ENCODE peak calls at places on chromosomes 1 and 21, in five cellular contexts. F, S, J, E and Q are unnamed samples. For H3K9me3 and H3K27me3, the result is how much of the 10 kb centered on the place peaks cover.

GRCh38 chr1:15090373-15090772 is 63.2 kb upstream of the TMEM51 start:
- DNase-seq in F (peak), E (peak), S (no peak), J (peak), Q (peak)

GRCh38 chr1:219666242-219666641 is 53.3 kb upstream of the ZC3H11B start:
- DNase-seq in S (peak), F (peak), E (no peak), J (no peak), Q (no peak)

GRCh38 chr1:23423415-23424170 is 955 bp downstream of the TCEA3 start:
- DNase-seq in F (peak), J (peak), S (no peak), E (peak), Q (peak)

GRCh38 chr1:155904261-155904660 is 6.9 kb downstream of the RIT1 start:
- DNase-seq in E (no peak), J (no peak), S (no peak), F (no peak), Q (no peak)

GRCh38 chr1:15352122-15352957 is 57.3 kb upstream of the EFHD2 start:
- DNase-seq in S (peak), J (no peak), E (peak), F (peak), Q (no peak)

GRCh38 chr1:9651565-9652378 is at the start of gene PIK3CD:
- DNase-seq in S (peak), J (peak), F (peak), E (no peak), Q (no peak)

GRCh38 chr1:204709021-204709420 is 23.5 kb upstream of the LRRN2 start:
- DNase-seq in E (no peak), F (no peak), S (no peak), J (no peak), Q (no peak)

GRCh38 chr21:36691539-36692124 is 7.3 kb upstream of the SIM2 start:
- DNase-seq in F (no peak), J (no peak), S (no peak), E (no peak), Q (no peak)

GRCh38 chr1:12435639-12436344 is 182.2 kb downstream of the DHRS3 start:
- DNase-seq in F (no peak), S (peak), E (no peak), J (no peak), Q (no peak)

GRCh38 chr1:89767618-89768017 is 53.2 kb upstream of the LRRC8D start:
- DNase-seq in J (no peak), S (no peak), E (no peak), F (no peak), Q (no peak)

GRCh38 chr1:27999055-27999454 is 39.3 kb downstream of the XKR8 start:
- DNase-seq in E (no peak), S (no peak), F (no peak), J (no peak), Q (no peak)

GRCh38 chr1:178189814-178190213 is 95.9 kb downstream of the RASAL2 start:
- DNase-seq in E (no peak), J (peak), F (no peak), S (peak), Q (no peak)

GRCh38 chr1:199042193-199042592 is 403.4 kb downstream of the PTPRC start:
- DNase-seq in S (no peak), J (no peak), E (no peak), F (no peak), Q (no peak)

GRCh38 chr1:14017531-14017961 is 317.6 kb downstream of the PRDM2 start:
- DNase-seq in E (peak), S (no peak), F (no peak), J (no peak), Q (no peak)

GRCh38 chr1:234977891-234978396 is 150.7 kb downstream of the TOMM20 start:
- DNase-seq in J (no peak), E (peak), F (peak), S (no peak), Q (no peak)

GRCh38 chr1:234980224-234980656 is 148.4 kb downstream of the TOMM20 start:
- DNase-seq in S (peak), F (no peak), J (no peak), E (no peak), Q (no peak)

GRCh38 chr1:234979316-234980223 is 149.1 kb downstream of the TOMM20 start:
- DNase-seq in E (no peak), J (no peak), S (no peak), F (no peak), Q (no peak)

GRCh38 chr1:234976880-234977680 is 151.6 kb downstream of the TOMM20 start:
- DNase-seq in F (no peak), J (no peak), E (no peak), S (no peak), Q (no peak)

DNA sequence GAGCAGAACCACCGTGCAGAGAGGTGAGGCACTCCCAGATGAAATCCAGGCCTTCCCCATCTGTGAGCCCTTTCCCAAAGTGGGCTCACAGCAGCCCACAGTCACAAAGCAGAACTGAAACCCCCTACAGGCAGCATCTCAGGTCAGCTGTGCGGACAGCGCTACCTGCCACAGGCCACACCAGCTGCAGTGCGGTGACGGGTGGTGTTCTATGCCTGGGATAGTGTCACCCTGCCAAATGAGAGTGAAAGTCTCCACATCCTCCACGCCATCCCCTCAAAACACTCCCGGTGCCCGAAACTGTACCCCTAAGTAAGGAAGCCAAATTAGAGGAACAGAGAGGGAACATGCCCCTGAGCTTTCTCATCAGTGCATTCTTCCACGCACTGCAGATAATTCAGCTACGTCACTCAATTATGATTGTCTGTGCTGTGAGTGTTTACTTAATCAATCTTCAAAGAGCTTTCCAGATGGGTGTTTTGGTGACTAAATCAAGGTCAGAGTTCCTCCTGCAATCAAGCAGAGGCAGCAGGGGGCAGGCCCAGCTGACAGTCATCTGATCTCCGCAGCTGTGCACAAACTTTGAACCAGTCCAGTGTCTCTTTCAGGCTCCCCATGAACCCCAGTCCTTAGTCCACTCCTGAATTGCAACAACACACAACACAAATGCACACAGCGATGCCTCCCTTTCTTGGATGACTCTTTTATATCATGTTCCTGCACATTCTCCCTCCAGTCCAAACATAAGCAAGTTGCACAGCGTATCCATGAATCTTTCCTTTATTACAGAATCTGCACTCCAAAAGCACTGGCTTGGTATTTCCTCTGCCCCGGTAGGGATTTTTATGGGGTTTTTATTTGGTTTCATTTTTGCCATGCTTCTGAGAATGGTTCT is 150.0 kb downstream of the TOMM20 start:
- DNase-seq in J (peak), E (peak), F (peak), S (peak), Q (no peak)
- H3K27ac ChIP-seq in J (peak), E (peak), F (peak), S (peak), Q (peak)

DNA sequence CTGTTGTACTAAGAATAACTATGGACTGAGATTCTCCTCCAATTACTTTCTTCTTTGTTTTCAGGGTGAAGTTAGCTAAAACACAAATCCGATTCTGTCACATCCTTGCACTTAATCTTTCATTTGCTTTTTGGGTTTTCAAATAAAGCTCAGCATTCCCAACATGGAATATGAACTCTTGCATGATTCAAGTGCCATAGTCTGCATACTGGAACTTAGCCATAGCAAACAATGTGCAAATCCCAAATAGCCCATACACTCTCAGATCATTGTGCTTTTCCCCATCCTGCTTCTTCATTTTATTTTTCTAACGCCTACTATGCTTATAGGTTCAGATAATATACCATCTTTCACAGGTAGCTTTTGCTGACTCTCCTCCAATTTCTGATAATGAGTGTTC is 455.8 kb upstream of the PRMT6 start:
- DNase-seq in J (no peak), S (no peak), F (no peak), E (no peak), Q (no peak)
- H3K9me3 ChIP-seq in J (under half), S (under half), F (under half), E (under half), Q (under half)

DNA sequence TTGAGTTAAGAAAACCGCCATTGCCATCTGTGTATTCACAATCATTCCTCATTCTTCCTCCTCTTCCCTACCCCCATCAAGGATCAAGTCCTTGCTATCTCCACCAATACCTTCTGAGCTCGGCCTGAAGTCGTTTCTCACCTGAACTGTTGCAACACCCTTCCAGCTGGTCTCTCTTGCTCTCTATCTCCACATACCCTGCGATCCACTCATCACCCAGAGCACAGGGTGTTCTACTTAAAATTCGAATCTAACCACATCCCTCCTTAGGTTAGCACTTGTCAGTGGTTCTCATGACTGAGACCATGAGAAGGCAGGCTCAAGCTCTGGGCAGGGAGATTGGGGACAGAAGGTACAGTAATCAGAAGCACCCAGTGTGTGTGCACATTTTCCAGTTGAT is 4.6 kb downstream of the IVL start:
- DNase-seq in J (no peak), S (no peak), F (no peak), E (no peak), Q (no peak)
- H3K27me3 ChIP-seq in J (under half), S (under half), F (under half), E (under half), Q (under half)

DNA sequence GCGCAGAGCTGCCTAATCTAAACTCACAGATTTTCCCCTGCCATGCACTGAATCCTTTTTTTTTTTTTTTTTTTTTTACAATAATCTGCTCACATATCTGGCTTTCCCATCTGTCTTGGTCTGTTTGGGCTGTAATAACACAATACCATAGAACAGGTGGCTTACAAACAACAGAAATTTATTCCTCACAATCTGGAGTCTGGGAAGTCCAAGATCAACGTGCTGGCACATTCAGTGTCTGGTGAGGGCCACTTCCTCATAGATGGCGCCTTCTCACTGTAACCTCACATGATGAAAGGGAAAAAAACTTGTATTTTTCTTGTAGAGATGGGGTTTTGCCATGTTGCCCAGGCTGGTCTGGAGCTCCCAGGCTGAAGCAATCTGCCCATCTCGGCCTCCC is 13.0 kb upstream of the PARP1 start:
- DNase-seq in E (no peak), J (no peak), F (no peak), S (no peak), Q (no peak)
- H3K27ac ChIP-seq in E (no peak), J (no peak), F (no peak), S (no peak), Q (no peak)

DNA sequence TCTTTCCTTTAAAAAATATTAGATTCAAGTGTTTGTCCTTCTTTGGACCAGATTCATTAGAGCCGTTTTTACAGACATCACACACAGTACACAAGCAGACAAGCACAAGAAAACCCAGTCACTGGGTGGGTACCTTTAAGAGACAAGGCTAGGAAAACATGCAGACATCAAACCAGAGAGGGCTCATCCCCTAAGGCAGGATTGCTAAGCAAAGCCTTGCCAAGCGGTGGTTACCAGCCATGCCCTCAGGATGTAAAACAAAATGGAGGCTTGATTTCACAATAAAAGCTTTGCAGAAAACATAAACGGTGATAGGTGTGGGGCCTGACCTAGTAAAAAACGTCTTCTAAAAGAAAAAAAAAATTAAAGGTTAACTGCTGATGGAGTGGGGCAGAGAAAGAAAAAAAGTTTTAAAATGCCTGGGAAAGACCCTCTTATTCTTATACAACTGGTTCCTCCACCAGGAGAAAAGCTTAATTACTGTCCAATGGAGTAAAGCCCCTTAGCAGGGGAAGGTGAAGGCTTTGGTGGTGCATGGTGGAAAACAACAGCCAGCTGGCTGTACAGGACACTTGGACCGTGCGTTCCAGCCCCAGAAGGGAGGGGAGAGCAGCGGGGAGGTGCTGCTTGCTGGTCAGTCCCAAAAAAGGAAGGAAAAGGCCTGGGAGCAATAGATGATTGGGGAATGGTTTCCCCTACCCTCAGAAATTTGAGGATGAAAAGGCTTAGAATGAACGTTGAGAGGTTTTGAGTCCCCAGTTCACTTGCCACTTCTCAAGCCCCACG is 30.4 kb upstream of the FMO1 start:
- DNase-seq in F (no peak), E (no peak), J (no peak), S (no peak), Q (no peak)
- H3K9me3 ChIP-seq in F (under half), E (under half), J (under half), S (under half), Q (under half)